ENCODE peak calls at places on chromosomes 7 and 10, in eight cellular contexts. One of them, this sample, is unnamed.

GRCh38 chr10:131729938-131730660 is 170.7 kb upstream of the PPP2R2D start:
- DNase-seq in CD4-positive, CD25-positive, alpha-beta regulatory T cell: no peak
- DNase-seq in neuronal stem cell: no peak
- DNase-seq in AG04450: no peak
- DNase-seq in ovary: peak; percentile 10
- DNase-seq in AG09309: no peak
- DNase-seq in GM23248: no peak
- DNase-seq in mammary epithelial cell: no peak
- DNase-seq in this sample: no peak

GRCh38 chr10:14574291-14574690 is 200.4 kb downstream of the FAM107B start:
- DNase-seq in CD4-positive, CD25-positive, alpha-beta regulatory T cell: no peak
- DNase-seq in neuronal stem cell: no peak
- DNase-seq in AG04450: no peak
- DNase-seq in ovary: no peak
- DNase-seq in AG09309: no peak
- DNase-seq in GM23248: no peak
- DNase-seq in mammary epithelial cell: no peak
- DNase-seq in this sample: no peak

GRCh38 chr10:78416031-78416800 is 382.6 kb downstream of the RPS24 start:
- DNase-seq in CD4-positive, CD25-positive, alpha-beta regulatory T cell: no peak
- DNase-seq in neuronal stem cell: no peak
- DNase-seq in AG04450: no peak
- DNase-seq in ovary: no peak
- DNase-seq in AG09309: peak; percentile 69
- DNase-seq in GM23248: peak; percentile 96
- DNase-seq in mammary epithelial cell: peak; percentile 33
- DNase-seq in this sample: no peak

GRCh38 chr7:106425017-106425719 is 140.4 kb upstream of the NAMPT start:
- DNase-seq in CD4-positive, CD25-positive, alpha-beta regulatory T cell: peak; percentile 21
- DNase-seq in neuronal stem cell: no peak
- DNase-seq in AG04450: peak; percentile 98
- DNase-seq in ovary: peak; percentile 57
- DNase-seq in AG09309: peak; percentile 100
- DNase-seq in GM23248: peak; percentile 98
- DNase-seq in mammary epithelial cell: peak; percentile 99
- DNase-seq in this sample: peak; percentile 99

GRCh38 chr7:131355917-131356777 is 28.5 kb downstream of the MKLN1 start:
- DNase-seq in CD4-positive, CD25-positive, alpha-beta regulatory T cell: no peak
- DNase-seq in neuronal stem cell: no peak
- DNase-seq in AG04450: no peak
- DNase-seq in ovary: no peak
- DNase-seq in AG09309: no peak
- DNase-seq in GM23248: no peak
- DNase-seq in mammary epithelial cell: no peak
- DNase-seq in this sample: no peak

GRCh38 chr10:97081621-97082235 is 104.0 kb downstream of the SLIT1 start:
- DNase-seq in CD4-positive, CD25-positive, alpha-beta regulatory T cell: peak; percentile 36
- DNase-seq in neuronal stem cell: peak; percentile 87
- DNase-seq in AG04450: peak; percentile 29
- DNase-seq in ovary: peak; percentile 67
- DNase-seq in AG09309: peak; percentile 7
- DNase-seq in GM23248: peak; percentile 72
- DNase-seq in mammary epithelial cell: peak; percentile 37
- DNase-seq in this sample: peak; percentile 16

GRCh38 chr10:132915411-132915810 is 27.0 kb downstream of the CFAP46 start:
- DNase-seq in CD4-positive, CD25-positive, alpha-beta regulatory T cell: no peak
- DNase-seq in neuronal stem cell: no peak
- DNase-seq in AG04450: no peak
- DNase-seq in ovary: peak; percentile 25
- DNase-seq in AG09309: no peak
- DNase-seq in GM23248: no peak
- DNase-seq in mammary epithelial cell: no peak
- DNase-seq in this sample: no peak

GRCh38 chr10:48507933-48508830 is 96.7 kb downstream of the ARHGAP22 start:
- DNase-seq in CD4-positive, CD25-positive, alpha-beta regulatory T cell: no peak
- DNase-seq in neuronal stem cell: no peak
- DNase-seq in AG04450: no peak
- DNase-seq in ovary: peak; percentile 31
- DNase-seq in AG09309: no peak
- DNase-seq in GM23248: peak; percentile 34
- DNase-seq in mammary epithelial cell: no peak
- DNase-seq in this sample: no peak

GRCh38 chr10:971150-971542 is 17.1 kb upstream of the GTPBP4 start:
- DNase-seq in CD4-positive, CD25-positive, alpha-beta regulatory T cell: no peak
- DNase-seq in neuronal stem cell: no peak
- DNase-seq in AG04450: no peak
- DNase-seq in ovary: no peak
- DNase-seq in AG09309: no peak
- DNase-seq in GM23248: peak; percentile 57
- DNase-seq in mammary epithelial cell: no peak
- DNase-seq in this sample: no peak

GRCh38 chr7:114806590-114807167 is 115.2 kb upstream of the MDFIC start:
- DNase-seq in CD4-positive, CD25-positive, alpha-beta regulatory T cell: no peak
- DNase-seq in neuronal stem cell: no peak
- DNase-seq in AG04450: no peak
- DNase-seq in ovary: no peak
- DNase-seq in AG09309: no peak
- DNase-seq in GM23248: no peak
- DNase-seq in mammary epithelial cell: no peak
- DNase-seq in this sample: no peak

GRCh38 chr10:29725133-29725720 is 90.5 kb upstream of the SVIL start:
- DNase-seq in CD4-positive, CD25-positive, alpha-beta regulatory T cell: no peak
- DNase-seq in neuronal stem cell: no peak
- DNase-seq in AG04450: no peak
- DNase-seq in ovary: no peak
- DNase-seq in AG09309: no peak
- DNase-seq in GM23248: no peak
- DNase-seq in mammary epithelial cell: no peak
- DNase-seq in this sample: no peak

GRCh38 chr10:117723343-117723742 is 180.8 kb downstream of the EMX2 start:
- DNase-seq in CD4-positive, CD25-positive, alpha-beta regulatory T cell: no peak
- DNase-seq in neuronal stem cell: no peak
- DNase-seq in AG04450: no peak
- DNase-seq in ovary: no peak
- DNase-seq in AG09309: no peak
- DNase-seq in GM23248: peak; percentile 9
- DNase-seq in mammary epithelial cell: no peak
- DNase-seq in this sample: no peak

GRCh38 chr7:116592445-116592844 is 67.6 kb downstream of the CAV1 start:
- DNase-seq in CD4-positive, CD25-positive, alpha-beta regulatory T cell: no peak
- DNase-seq in neuronal stem cell: no peak
- DNase-seq in AG04450: no peak
- DNase-seq in ovary: no peak
- DNase-seq in AG09309: no peak
- DNase-seq in GM23248: no peak
- DNase-seq in mammary epithelial cell: no peak
- DNase-seq in this sample: no peak

GRCh38 chr10:97171001-97171400 is 14.8 kb downstream of the SLIT1 start:
- DNase-seq in CD4-positive, CD25-positive, alpha-beta regulatory T cell: no peak
- DNase-seq in neuronal stem cell: no peak
- DNase-seq in AG04450: no peak
- DNase-seq in ovary: no peak
- DNase-seq in AG09309: no peak
- DNase-seq in GM23248: no peak
- DNase-seq in mammary epithelial cell: no peak
- DNase-seq in this sample: no peak

GRCh38 chr7:100583132-100584045 is 2.5 kb downstream of the LRCH4 start:
- DNase-seq in CD4-positive, CD25-positive, alpha-beta regulatory T cell: peak; percentile 73
- DNase-seq in neuronal stem cell: no peak
- DNase-seq in AG04450: no peak
- DNase-seq in ovary: peak; percentile 66
- DNase-seq in AG09309: no peak
- DNase-seq in GM23248: no peak
- DNase-seq in mammary epithelial cell: no peak
- DNase-seq in this sample: no peak

GRCh38 chr7:129530881-129531391 is 28.6 kb downstream of the SMKR1 start:
- DNase-seq in CD4-positive, CD25-positive, alpha-beta regulatory T cell: no peak
- DNase-seq in neuronal stem cell: no peak
- DNase-seq in AG04450: peak; percentile 16
- DNase-seq in ovary: no peak
- DNase-seq in AG09309: no peak
- DNase-seq in GM23248: peak; percentile 95
- DNase-seq in mammary epithelial cell: peak; percentile 94
- DNase-seq in this sample: no peak

GRCh38 chr10:77511498-77512218 is 126.0 kb downstream of the KCNMA1 start:
- DNase-seq in CD4-positive, CD25-positive, alpha-beta regulatory T cell: no peak
- DNase-seq in neuronal stem cell: peak; percentile 21
- DNase-seq in AG04450: no peak
- DNase-seq in ovary: no peak
- DNase-seq in AG09309: no peak
- DNase-seq in GM23248: no peak
- DNase-seq in mammary epithelial cell: no peak
- DNase-seq in this sample: no peak

GRCh38 chr10:86821600-86821999 is 65.2 kb downstream of the BMPR1A start:
- DNase-seq in CD4-positive, CD25-positive, alpha-beta regulatory T cell: no peak
- DNase-seq in neuronal stem cell: no peak
- DNase-seq in AG04450: no peak
- DNase-seq in ovary: peak; percentile 48
- DNase-seq in AG09309: no peak
- DNase-seq in GM23248: peak; percentile 24
- DNase-seq in mammary epithelial cell: no peak
- DNase-seq in this sample: no peak

DNA sequence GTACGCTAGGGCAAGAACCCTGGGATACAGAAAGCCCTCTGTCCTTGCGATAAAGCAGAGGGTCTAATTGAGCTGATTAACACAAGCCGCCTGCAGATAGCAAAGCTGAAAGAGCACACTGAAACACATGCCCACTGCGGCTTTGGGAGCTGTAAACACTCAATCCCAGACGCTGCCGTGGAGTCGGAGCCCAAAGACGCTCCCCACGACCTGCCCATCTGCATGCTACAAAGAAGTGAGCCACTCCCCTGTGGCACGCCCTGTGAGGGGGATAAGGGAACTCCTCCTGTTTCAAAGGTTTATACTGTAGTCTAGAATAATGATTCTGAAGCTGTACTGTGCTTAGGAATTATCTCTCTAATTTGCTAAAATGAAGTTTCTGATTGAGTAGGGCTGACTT is 985.6 kb upstream of the GHITM start:
- DNase-seq in CD4-positive, CD25-positive, alpha-beta regulatory T cell: no peak
- DNase-seq in neuronal stem cell: no peak
- DNase-seq in AG04450: no peak
- DNase-seq in ovary: no peak
- DNase-seq in AG09309: no peak
- DNase-seq in GM23248: no peak
- DNase-seq in mammary epithelial cell: no peak
- DNase-seq in this sample: no peak
- H3K4me3 ChIP-seq in CD4-positive, CD25-positive, alpha-beta regulatory T cell: no peak overlapping the region
- H3K4me3 ChIP-seq in neuronal stem cell: no peak overlapping the region
- H3K4me3 ChIP-seq in AG04450: no peak overlapping the region
- H3K4me3 ChIP-seq in ovary: no peak overlapping the region
- H3K4me3 ChIP-seq in AG09309: no peak overlapping the region
- H3K4me3 ChIP-seq in GM23248: no peak overlapping the region
- H3K4me3 ChIP-seq in mammary epithelial cell: no peak overlapping the region
- H3K4me3 ChIP-seq in this sample: no peak overlapping the region

GRCh38 chr10:26485150-26485941 is 47.2 kb downstream of the APBB1IP start:
- DNase-seq in CD4-positive, CD25-positive, alpha-beta regulatory T cell: no peak
- DNase-seq in neuronal stem cell: no peak
- DNase-seq in AG04450: no peak
- DNase-seq in ovary: no peak
- DNase-seq in AG09309: no peak
- DNase-seq in GM23248: peak; percentile 83
- DNase-seq in mammary epithelial cell: no peak
- DNase-seq in this sample: no peak

GRCh38 chr10:26483554-26483953 is 45.4 kb downstream of the APBB1IP start:
- DNase-seq in CD4-positive, CD25-positive, alpha-beta regulatory T cell: no peak
- DNase-seq in neuronal stem cell: no peak
- DNase-seq in AG04450: no peak
- DNase-seq in ovary: no peak
- DNase-seq in AG09309: no peak
- DNase-seq in GM23248: no peak
- DNase-seq in mammary epithelial cell: no peak
- DNase-seq in this sample: no peak

GRCh38 chr10:26480909-26481703 is 43.0 kb downstream of the APBB1IP start:
- DNase-seq in CD4-positive, CD25-positive, alpha-beta regulatory T cell: no peak
- DNase-seq in neuronal stem cell: no peak
- DNase-seq in AG04450: no peak
- DNase-seq in ovary: no peak
- DNase-seq in AG09309: no peak
- DNase-seq in GM23248: no peak
- DNase-seq in mammary epithelial cell: no peak
- DNase-seq in this sample: no peak

GRCh38 chr10:26479766-26480492 is 41.8 kb downstream of the APBB1IP start:
- DNase-seq in CD4-positive, CD25-positive, alpha-beta regulatory T cell: peak; percentile 61
- DNase-seq in neuronal stem cell: no peak
- DNase-seq in AG04450: no peak
- DNase-seq in ovary: no peak
- DNase-seq in AG09309: no peak
- DNase-seq in GM23248: no peak
- DNase-seq in mammary epithelial cell: no peak
- DNase-seq in this sample: no peak

DNA sequence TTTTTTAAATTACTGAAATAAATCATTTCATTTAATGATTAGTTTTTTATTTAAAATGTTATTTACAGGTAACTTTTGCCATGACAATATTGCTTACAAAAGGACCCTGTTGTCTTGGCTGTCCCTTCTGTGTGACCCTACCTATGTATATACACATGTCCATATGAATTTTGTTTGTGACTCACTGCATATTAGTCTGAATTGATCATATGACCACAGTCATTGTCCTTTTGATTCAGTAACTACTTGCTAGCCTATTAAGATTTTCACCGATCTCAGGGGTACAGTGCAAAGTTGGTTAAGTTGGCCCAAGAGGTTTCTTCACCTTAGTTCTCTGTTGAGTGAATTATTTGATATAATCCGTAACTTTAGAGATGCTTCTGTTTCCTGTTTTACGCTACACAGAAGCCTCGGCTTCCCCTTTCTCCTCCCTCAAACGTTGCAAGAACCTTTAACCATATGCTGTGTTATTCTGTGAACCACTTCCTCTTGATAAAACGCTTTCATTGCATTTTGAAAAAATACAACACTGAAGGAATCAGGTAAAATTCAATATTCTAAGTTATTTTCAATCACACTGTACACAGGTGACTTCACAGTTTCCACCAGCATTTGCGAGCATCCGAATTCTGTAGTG is 43.9 kb downstream of the APBB1IP start:
- DNase-seq in CD4-positive, CD25-positive, alpha-beta regulatory T cell: peak; percentile 82
- DNase-seq in neuronal stem cell: no peak
- DNase-seq in AG04450: no peak
- DNase-seq in ovary: no peak
- DNase-seq in AG09309: no peak
- DNase-seq in GM23248: no peak
- DNase-seq in mammary epithelial cell: no peak
- DNase-seq in this sample: no peak
- H3K4me3 ChIP-seq in CD4-positive, CD25-positive, alpha-beta regulatory T cell: peak overlapping the region; percentile 79
- H3K4me3 ChIP-seq in neuronal stem cell: no peak overlapping the region
- H3K4me3 ChIP-seq in AG04450: no peak overlapping the region
- H3K4me3 ChIP-seq in ovary: no peak overlapping the region
- H3K4me3 ChIP-seq in AG09309: no peak overlapping the region
- H3K4me3 ChIP-seq in GM23248: no peak overlapping the region
- H3K4me3 ChIP-seq in mammary epithelial cell: no peak overlapping the region
- H3K4me3 ChIP-seq in this sample: no peak overlapping the region

GRCh38 chr7:64551375-64552142 is 11.3 kb downstream of the ZNF680 start:
- DNase-seq in CD4-positive, CD25-positive, alpha-beta regulatory T cell: no peak
- DNase-seq in neuronal stem cell: no peak
- DNase-seq in AG04450: no peak
- DNase-seq in ovary: no peak
- DNase-seq in AG09309: no peak
- DNase-seq in GM23248: no peak
- DNase-seq in mammary epithelial cell: no peak
- DNase-seq in this sample: no peak
- H3K4me3 ChIP-seq in CD4-positive, CD25-positive, alpha-beta regulatory T cell: no peak overlapping the region
- H3K4me3 ChIP-seq in neuronal stem cell: no peak overlapping the region
- H3K4me3 ChIP-seq in AG04450: no peak overlapping the region
- H3K4me3 ChIP-seq in ovary: no peak overlapping the region
- H3K4me3 ChIP-seq in AG09309: no peak overlapping the region
- H3K4me3 ChIP-seq in GM23248: no peak overlapping the region
- H3K4me3 ChIP-seq in mammary epithelial cell: no peak overlapping the region
- H3K4me3 ChIP-seq in this sample: no peak overlapping the region

GRCh38 chr10:119374236-119374635 is 166.9 kb downstream of the GRK5 start:
- DNase-seq in CD4-positive, CD25-positive, alpha-beta regulatory T cell: no peak
- DNase-seq in neuronal stem cell: no peak
- DNase-seq in AG04450: no peak
- DNase-seq in ovary: no peak
- DNase-seq in AG09309: no peak
- DNase-seq in GM23248: no peak
- DNase-seq in mammary epithelial cell: no peak
- DNase-seq in this sample: no peak
- H3K4me3 ChIP-seq in CD4-positive, CD25-positive, alpha-beta regulatory T cell: no peak overlapping the region
- H3K4me3 ChIP-seq in neuronal stem cell: no peak overlapping the region
- H3K4me3 ChIP-seq in AG04450: no peak overlapping the region
- H3K4me3 ChIP-seq in ovary: no peak overlapping the region
- H3K4me3 ChIP-seq in AG09309: no peak overlapping the region
- H3K4me3 ChIP-seq in GM23248: no peak overlapping the region
- H3K4me3 ChIP-seq in mammary epithelial cell: no peak overlapping the region
- H3K4me3 ChIP-seq in this sample: no peak overlapping the region

This sample was measured in astrocyte of the cerebellum.